ENCODE peak calls at places on chromosomes 16 and 17, in six cellular contexts. C is WTC11, Q is HepG2, M is K562, I is GM12878, B is H1. J is an unnamed sample.

GRCh38 chr17:44137891-44138709 is 3.6 kb upstream of the HROB start:
- DNase-seq in C (peak), Q (peak), M (peak), I (no peak), B (peak), J (peak)

GRCh38 chr17:46876353-46876887 is 25.0 kb downstream of the WNT9B start:
- DNase-seq in C (peak), Q (peak), M (peak), I (no peak), B (no peak), J (peak)

GRCh38 chr16:81940781-81941560 is 70.3 kb downstream of the SDR42E1 start:
- DNase-seq in C (no peak), Q (peak), M (peak), I (no peak), B (no peak), J (peak)

GRCh38 chr16:86740817-86741799 is 162.8 kb downstream of the FOXL1 start:
- DNase-seq in C (no peak), Q (peak), M (no peak), I (no peak), B (no peak), J (peak)

GRCh38 chr16:89344314-89344828 is 126.9 kb downstream of the ZNF778 start:
- DNase-seq in C (no peak), Q (no peak), M (no peak), I (no peak), B (no peak), J (no peak)

GRCh38 chr17:31068291-31068690 is 26.5 kb upstream of the NF1 start:
- DNase-seq in C (peak), Q (peak), M (peak), I (no peak), B (no peak), J (peak)

GRCh38 chr17:49162866-49163265 is 30.3 kb downstream of the B4GALNT2 start:
- DNase-seq in C (no peak), Q (no peak), M (no peak), I (no peak), B (no peak), J (no peak)

GRCh38 chr16:77816293-77816692 is 27.9 kb downstream of the VAT1L start:
- DNase-seq in C (no peak), Q (no peak), M (no peak), I (no peak), B (no peak), J (no peak)

GRCh38 chr17:47257651-47258339 is 4.2 kb downstream of the ITGB3 start:
- DNase-seq in C (no peak), Q (no peak), M (peak), I (no peak), B (no peak), J (no peak)

GRCh38 chr16:2473425-2473926 is 1.5 kb upstream of the TBC1D24 start:
- DNase-seq in C (peak), Q (no peak), M (peak), I (no peak), B (no peak), J (peak)

GRCh38 chr16:57043248-57043647 is 49.1 kb upstream of the CPNE2 start:
- DNase-seq in C (no peak), Q (no peak), M (no peak), I (no peak), B (no peak), J (no peak)

GRCh38 chr16:57041182-57042156 is 50.9 kb upstream of the CPNE2 start:
- DNase-seq in C (no peak), Q (no peak), M (no peak), I (peak), B (no peak), J (no peak)

GRCh38 chr16:57039148-57039812 is 49.9 kb downstream of the NLRC5 start:
- DNase-seq in C (no peak), Q (no peak), M (no peak), I (peak), B (no peak), J (no peak)

GRCh38 chr16:57044931-57045693 is 47.3 kb upstream of the CPNE2 start:
- DNase-seq in C (no peak), Q (no peak), M (no peak), I (no peak), B (no peak), J (no peak)

GRCh38 chr16:57042157-57043111 is 49.9 kb upstream of the CPNE2 start:
- DNase-seq in C (no peak), Q (no peak), M (no peak), I (peak), B (no peak), J (no peak)
- TF ChIP-seq CREB1 in C (no peak), Q (no peak), M (no peak), I (no peak), B (no peak), J (no peak)

GRCh38 chr16:85718682-85719081 is 29.9 kb upstream of the GINS2 start:
- DNase-seq in C (peak), Q (peak), M (peak), I (no peak), B (no peak), J (peak)

GRCh38 chr16:85718153-85718477 is 29.4 kb upstream of the GINS2 start:
- DNase-seq in C (no peak), Q (no peak), M (no peak), I (no peak), B (no peak), J (no peak)

GRCh38 chr16:85719605-85720318 is 31.0 kb upstream of the GINS2 start:
- DNase-seq in C (no peak), Q (no peak), M (no peak), I (no peak), B (no peak), J (no peak)

GRCh38 chr16:85722066-85722465 is 28.8 kb downstream of the C16orf74 start:
- DNase-seq in C (no peak), Q (no peak), M (no peak), I (no peak), B (no peak), J (no peak)

GRCh38 chr16:85720319-85720637 is 30.6 kb downstream of the C16orf74 start:
- DNase-seq in C (no peak), Q (peak), M (no peak), I (no peak), B (no peak), J (no peak)
- TF ChIP-seq CREB1 in C (no peak), Q (no peak), M (no peak), I (no peak), B (no peak), J (no peak)

GRCh38 chr16:12257926-12258561 is 281.5 kb downstream of the SNX29 start:
- DNase-seq in C (peak), Q (peak), M (peak), I (no peak), B (no peak), J (peak)
- TF ChIP-seq CREB1 in C (no peak), Q (peak), M (no peak), I (no peak), B (no peak), J (no peak)

GRCh38 chr17:74516561-74516960 is 14.7 kb downstream of the CD300LB start:
- DNase-seq in C (no peak), Q (no peak), M (no peak), I (no peak), B (no peak), J (no peak)
- TF ChIP-seq CREB1 in C (no peak), Q (no peak), M (no peak), I (no peak), B (no peak), J (no peak)

GRCh38 chr16:29009050-29009837 is 24.4 kb downstream of the LAT start:
- DNase-seq in C (no peak), Q (no peak), M (peak), I (no peak), B (no peak), J (no peak)
- TF ChIP-seq CREB1 in C (no peak), Q (no peak), M (peak), I (no peak), B (no peak), J (no peak)

GRCh38 chr17:32558997-32559650 is 72.3 kb downstream of the CDK5R1 start:
- DNase-seq in C (no peak), Q (no peak), M (peak), I (peak), B (no peak), J (no peak)
- TF ChIP-seq CREB1 in C (no peak), Q (no peak), M (no peak), I (no peak), B (no peak), J (no peak)

GRCh38 chr17:41442772-41443171 is 2.0 kb upstream of the KRT38 start:
- DNase-seq in C (no peak), Q (no peak), M (no peak), I (no peak), B (no peak), J (no peak)
- TF ChIP-seq CREB1 in C (no peak), Q (no peak), M (no peak), I (no peak), B (no peak), J (no peak)

GRCh38 chr17:45848405-45848804 is 3.7 kb downstream of the SPPL2C start:
- DNase-seq in C (no peak), Q (no peak), M (no peak), I (no peak), B (no peak), J (peak)

GRCh38 chr17:45849536-45849990 is 4.9 kb downstream of the SPPL2C start:
- DNase-seq in C (no peak), Q (no peak), M (no peak), I (no peak), B (no peak), J (no peak)

GRCh38 chr17:45847747-45848146 is 3.1 kb downstream of the SPPL2C start:
- DNase-seq in C (no peak), Q (no peak), M (no peak), I (no peak), B (no peak), J (no peak)

GRCh38 chr17:45850011-45850410 is 5.3 kb downstream of the SPPL2C start:
- DNase-seq in C (no peak), Q (no peak), M (no peak), I (no peak), B (no peak), J (no peak)

DNA sequence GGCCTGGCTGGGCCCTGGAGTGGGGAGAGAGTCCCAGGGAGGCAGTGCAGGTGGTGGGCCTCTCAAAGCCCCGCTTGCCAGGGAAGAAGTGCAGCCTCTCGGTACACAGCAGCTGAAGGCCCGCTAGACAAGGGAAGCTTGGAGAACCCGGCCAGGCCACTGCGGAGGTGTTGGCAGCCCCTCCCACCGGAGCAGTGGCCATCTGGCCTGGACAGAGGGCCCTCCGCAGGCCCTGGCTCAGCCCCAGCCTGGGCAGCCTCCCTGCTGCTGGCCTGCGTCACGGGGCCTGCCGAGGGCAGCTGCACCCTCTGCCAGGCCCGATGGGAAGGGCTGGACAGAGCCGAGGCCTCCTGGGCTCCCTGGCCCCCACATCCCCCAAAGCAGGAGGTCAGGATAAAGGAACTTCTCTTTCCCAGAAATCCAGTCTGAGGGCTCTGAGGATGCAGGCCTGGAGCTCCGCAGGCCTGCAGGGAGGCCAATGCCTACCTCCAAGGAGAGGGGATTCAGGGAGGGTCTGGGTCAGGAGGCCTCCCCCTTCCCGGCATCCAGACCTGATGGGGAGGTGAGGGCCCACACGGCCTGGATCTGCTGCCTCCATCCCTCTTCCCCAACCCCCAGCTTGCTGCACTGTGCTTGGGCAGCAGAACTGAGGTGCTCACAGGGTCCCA is 4.3 kb downstream of the SPPL2C start:
- DNase-seq in C (no peak), Q (no peak), M (no peak), I (no peak), B (no peak), J (no peak)
- TF ChIP-seq CREB1 in C (no peak), Q (no peak), M (no peak), I (no peak), B (no peak), J (no peak)

GRCh38 chr17:27565874-27566672 is 64.9 kb upstream of the LGALS9 start:
- DNase-seq in C (no peak), Q (no peak), M (peak), I (no peak), B (no peak), J (no peak)
- TF ChIP-seq CREB1 in C (no peak), Q (no peak), M (no peak), I (no peak), B (no peak), J (no peak)